ENCODE peak calls at places on chromosomes 2 and 18, in five cellular contexts. E is thoracic aorta; O is prostate gland; F is activated effector memory CD4-positive, alpha-beta T cell treated with anti-CD3 and anti-CD28 coated beads, Interleukin-2, amount 50 U/mL, for 16 hours; I is T1000. K is an unnamed sample.

GRCh38 chr2:144681389-144681788 is 161.5 kb upstream of the ZEB2 start:
- DNase-seq in F (no peak), O (no peak), I (no peak), E (no peak), K (no peak)

GRCh38 chr18:55048892-55049291 is 89.6 kb upstream of the CCDC68 start:
- DNase-seq in F (no peak), E (no peak), I (no peak), O (no peak), K (no peak)

GRCh38 chr2:207113403-207113802 is 52.3 kb downstream of the KLF7 start:
- DNase-seq in O (no peak), I (no peak), F (no peak), E (no peak), K (no peak)

GRCh38 chr2:67213270-67213670 is 183.9 kb upstream of the ETAA1 start:
- DNase-seq in O (no peak), E (no peak), I (no peak), F (no peak), K (no peak)

GRCh38 chr18:13375302-13376255 is 157.0 kb downstream of the LDLRAD4 start:
- DNase-seq in I (peak; percentile 47), O (no peak), E (peak; percentile 79), F (peak; percentile 92), K (peak; percentile 75)

GRCh38 chr2:8587920-8588830 is 93.7 kb upstream of the ID2 start:
- DNase-seq in E (no peak), I (no peak), O (no peak), F (peak; percentile 46), K (no peak)

GRCh38 chr18:48155856-48156255 is 225.4 kb upstream of the SMAD2 start:
- DNase-seq in O (peak; percentile 33), I (no peak), F (no peak), E (no peak), K (no peak)

GRCh38 chr2:172046866-172047265 is 38.4 kb upstream of the DLX1 start:
- DNase-seq in E (no peak), I (no peak), O (no peak), F (no peak), K (no peak)